ENCODE peak calls at places on chromosomes 6 and 20, in eight cellular contexts. R, I, A, Y, V, E, N and G are unnamed samples.

GRCh38 chr6:32252326-32253009 is 28.6 kb upstream of the NOTCH4 start:
- DNase-seq in V (no peak), N (no peak), E (no peak), A (no peak), Y (no peak), I (no peak), R (no peak), G (no peak)

GRCh38 chr20:50022676-50023075 is 39.9 kb downstream of the SNAI1 start:
- DNase-seq in I (no peak), E (no peak), A (no peak), Y (no peak), R (no peak), N (no peak), V (no peak), G (no peak)

GRCh38 chr6:5294392-5295211 is 33.3 kb downstream of the FARS2 start:
- DNase-seq in V (no peak), N (no peak), E (no peak), A (no peak), R (no peak), I (no peak), Y (no peak), G (no peak)

GRCh38 chr6:32079566-32080290 is 29.4 kb downstream of the TNXB start:
- DNase-seq in V (peak), E (no peak), Y (no peak), N (no peak), I (no peak), A (no peak), R (no peak), G (peak)

GRCh38 chr20:49675368-49676151 is 38.1 kb downstream of the B4GALT5 start:
- DNase-seq in E (no peak), A (peak), V (peak), I (peak), Y (no peak), N (no peak), R (no peak), G (no peak)

GRCh38 chr20:1934578-1935573 is 39.7 kb downstream of the SIRPA start:
- DNase-seq in R (peak), A (peak), V (no peak), Y (no peak), E (no peak), I (peak), N (no peak), G (peak)

GRCh38 chr6:27178001-27178730 is 69.3 kb upstream of the PRSS16 start:
- DNase-seq in R (peak), I (peak), E (peak), Y (peak), N (peak), A (peak), V (peak), G (no peak)

GRCh38 chr20:46619445-46619844 is 31.8 kb downstream of the SLC13A3 start:
- DNase-seq in N (no peak), Y (no peak), V (no peak), R (no peak), I (no peak), E (no peak), A (no peak), G (no peak)

GRCh38 chr6:11700118-11700718 is 78.4 kb downstream of the ADTRP start:
- DNase-seq in N (no peak), Y (peak), V (peak), A (peak), E (peak), I (peak), R (peak), G (no peak)

GRCh38 chr20:50237349-50237748 is 46.7 kb downstream of the CEBPB start:
- DNase-seq in A (no peak), E (no peak), Y (no peak), R (no peak), V (peak), N (no peak), I (no peak), G (peak)

GRCh38 chr20:870758-871157 is 37.2 kb downstream of the FAM110A start:
- DNase-seq in I (no peak), N (no peak), V (no peak), R (no peak), E (no peak), Y (no peak), A (no peak), G (no peak)

GRCh38 chr6:36642913-36643817 is 35.3 kb upstream of the CDKN1A start:
- DNase-seq in V (peak), N (no peak), R (peak), Y (no peak), A (peak), I (peak), E (no peak), G (peak)

GRCh38 chr20:47286681-47287080 is 69.8 kb downstream of the ZMYND8 start:
- DNase-seq in E (no peak), V (no peak), I (no peak), Y (no peak), A (no peak), N (no peak), R (no peak), G (no peak)

GRCh38 chr6:38163186-38164130 is 343.9 kb downstream of the ZFAND3 start:
- DNase-seq in I (no peak), N (no peak), R (no peak), A (no peak), V (no peak), E (no peak), Y (no peak), G (no peak)

GRCh38 chr20:53935353-53936084 is 134.9 kb downstream of the BCAS1 start:
- DNase-seq in I (no peak), E (peak), N (no peak), V (no peak), A (no peak), Y (no peak), R (no peak), G (no peak)

GRCh38 chr6:156884306-156884705 is 107.1 kb downstream of the ARID1B start:
- DNase-seq in Y (no peak), R (no peak), E (no peak), I (no peak), N (no peak), A (no peak), V (no peak), G (no peak)

GRCh38 chr6:156883497-156884252 is 106.5 kb downstream of the ARID1B start:
- DNase-seq in R (peak), A (peak), N (no peak), Y (no peak), I (no peak), E (peak), V (no peak), G (no peak)

GRCh38 chr6:156887623-156888269 is 110.6 kb downstream of the ARID1B start:
- DNase-seq in A (no peak), N (no peak), E (no peak), Y (no peak), V (no peak), R (no peak), I (no peak), G (no peak)

GRCh38 chr6:156886409-156886808 is 109.2 kb downstream of the ARID1B start:
- DNase-seq in N (no peak), R (no peak), A (no peak), Y (no peak), E (no peak), V (no peak), I (no peak), G (no peak)

GRCh38 chr6:156885562-156885961 is 108.4 kb downstream of the ARID1B start:
- DNase-seq in A (no peak), N (no peak), Y (no peak), V (no peak), R (no peak), E (no peak), I (no peak), G (no peak)
- H2AFZ ChIP-seq in A (no peak), N (no peak), Y (no peak), V (no peak), R (no peak), E (no peak), I (no peak), G (no peak)

GRCh38 chr6:44247338-44248302 is 719 bp downstream of the HSP90AB1 start:
- DNase-seq in I (no peak), E (peak), A (peak), N (no peak), V (peak), Y (peak), R (peak), G (peak)
- TF ChIP-seq CTCF in I (no peak), E (no peak), A (no peak), N (no peak), V (no peak), Y (no peak), R (no peak), G (no peak)

DNA sequence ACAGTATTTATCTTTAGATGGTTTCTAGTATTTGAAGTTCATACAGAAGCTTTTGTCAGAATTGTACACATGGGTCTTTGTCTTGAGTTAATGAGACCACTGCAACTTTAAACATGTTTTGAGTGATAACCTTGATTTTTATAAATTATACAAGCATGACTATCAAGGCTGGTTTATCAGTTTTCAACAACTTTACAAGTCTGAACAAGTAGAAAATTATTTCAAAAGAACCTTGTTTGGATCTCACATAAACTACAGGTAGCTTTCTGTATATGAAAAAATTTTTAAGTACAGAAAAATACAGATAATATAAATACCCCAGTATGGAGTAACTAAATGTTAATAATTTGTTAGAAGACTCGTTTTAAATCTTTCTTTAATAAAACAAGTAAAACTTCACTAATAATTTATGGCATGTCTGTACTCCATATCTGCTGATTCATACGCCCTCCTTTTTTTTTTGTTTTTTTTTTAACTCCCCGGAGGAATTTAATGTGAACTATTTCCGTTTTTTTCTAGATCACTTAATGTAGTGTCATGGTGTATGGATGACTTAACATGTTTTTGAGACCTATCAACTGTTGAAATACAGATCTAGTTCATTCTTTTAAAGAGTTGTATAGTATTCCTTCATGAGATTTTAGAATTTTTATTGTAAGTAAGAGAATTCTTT is 18.3 kb downstream of the VAPB start:
- DNase-seq in V (peak), E (no peak), A (no peak), I (peak), N (no peak), R (peak), Y (no peak), G (peak)
- H3K27ac ChIP-seq in V (peak), E (peak), A (peak), I (peak), N (peak), R (no peak), Y (no peak), G (peak)

DNA sequence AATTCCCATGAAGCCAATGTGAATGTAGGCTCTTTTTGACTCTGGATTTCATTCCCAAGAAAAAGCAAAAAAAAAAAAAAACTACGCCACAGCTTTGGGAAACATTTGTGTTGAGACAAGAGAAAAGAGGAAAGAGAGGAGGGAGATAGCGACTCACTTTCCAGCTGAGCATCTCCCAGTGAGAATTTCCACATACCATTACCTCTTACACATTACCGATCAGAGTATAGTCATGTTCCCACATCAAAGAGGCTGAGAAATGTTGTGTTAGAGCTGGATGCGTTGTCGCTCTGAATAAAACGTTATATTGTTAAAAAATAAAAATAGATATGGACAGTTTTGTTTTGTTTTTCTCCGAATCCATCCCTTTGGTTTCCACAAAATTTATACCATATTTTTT is 1019.3 kb upstream of the ADGRB3 start:
- DNase-seq in R (peak), Y (no peak), N (no peak), I (peak), V (peak), E (no peak), A (no peak), G (no peak)
- H2AFZ ChIP-seq in R (no peak), Y (no peak), N (no peak), I (no peak), V (no peak), E (no peak), A (no peak), G (no peak)

GRCh38 chr6:157893238-157893637 is 70.2 kb downstream of the SNX9 start:
- DNase-seq in N (no peak), A (no peak), E (no peak), V (no peak), R (no peak), I (no peak), Y (no peak), G (no peak)

GRCh38 chr6:157898640-157899039 is 75.6 kb downstream of the SNX9 start:
- DNase-seq in V (no peak), Y (no peak), A (no peak), N (no peak), R (no peak), I (no peak), E (no peak), G (no peak)

GRCh38 chr6:157896931-157897330 is 73.9 kb downstream of the SNX9 start:
- DNase-seq in Y (no peak), A (no peak), V (no peak), I (no peak), E (no peak), N (no peak), R (no peak), G (no peak)

GRCh38 chr6:157895585-157895984 is 72.5 kb downstream of the SNX9 start:
- DNase-seq in N (no peak), R (no peak), E (no peak), Y (no peak), V (no peak), A (no peak), I (no peak), G (no peak)

GRCh38 chr6:157898169-157898568 is 75.1 kb downstream of the SNX9 start:
- DNase-seq in E (no peak), I (no peak), A (no peak), Y (peak), V (no peak), R (no peak), N (no peak), G (no peak)
- TF ChIP-seq CTCF in E (peak), I (no peak), A (no peak), Y (peak), V (peak), R (no peak), N (peak), G (peak)

DNA sequence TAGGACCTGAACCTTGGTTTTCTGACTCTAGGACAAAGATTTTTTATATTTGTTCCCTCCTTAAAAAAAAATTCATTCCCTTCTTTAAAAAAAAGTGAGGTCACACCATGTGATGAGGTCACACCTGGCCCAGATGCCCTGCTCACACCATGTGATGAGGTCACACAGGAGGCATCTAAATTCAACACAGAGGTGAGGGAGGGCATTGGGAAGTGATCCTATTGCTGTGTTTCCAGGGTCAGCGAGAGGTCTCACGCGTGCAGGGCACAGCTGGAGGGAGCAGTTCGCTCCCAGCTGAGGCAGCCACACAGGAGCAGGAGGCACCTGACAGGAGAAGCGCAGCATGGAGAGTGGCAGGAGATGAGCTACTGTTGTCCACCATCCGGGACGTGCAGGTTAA is 92.5 kb downstream of the SLC22A23 start:
- DNase-seq in Y (no peak), I (no peak), E (no peak), N (no peak), A (no peak), R (no peak), V (no peak), G (no peak)
- H3K27ac ChIP-seq in Y (no peak), I (no peak), E (no peak), N (no peak), A (no peak), R (no peak), V (no peak), G (no peak)

DNA sequence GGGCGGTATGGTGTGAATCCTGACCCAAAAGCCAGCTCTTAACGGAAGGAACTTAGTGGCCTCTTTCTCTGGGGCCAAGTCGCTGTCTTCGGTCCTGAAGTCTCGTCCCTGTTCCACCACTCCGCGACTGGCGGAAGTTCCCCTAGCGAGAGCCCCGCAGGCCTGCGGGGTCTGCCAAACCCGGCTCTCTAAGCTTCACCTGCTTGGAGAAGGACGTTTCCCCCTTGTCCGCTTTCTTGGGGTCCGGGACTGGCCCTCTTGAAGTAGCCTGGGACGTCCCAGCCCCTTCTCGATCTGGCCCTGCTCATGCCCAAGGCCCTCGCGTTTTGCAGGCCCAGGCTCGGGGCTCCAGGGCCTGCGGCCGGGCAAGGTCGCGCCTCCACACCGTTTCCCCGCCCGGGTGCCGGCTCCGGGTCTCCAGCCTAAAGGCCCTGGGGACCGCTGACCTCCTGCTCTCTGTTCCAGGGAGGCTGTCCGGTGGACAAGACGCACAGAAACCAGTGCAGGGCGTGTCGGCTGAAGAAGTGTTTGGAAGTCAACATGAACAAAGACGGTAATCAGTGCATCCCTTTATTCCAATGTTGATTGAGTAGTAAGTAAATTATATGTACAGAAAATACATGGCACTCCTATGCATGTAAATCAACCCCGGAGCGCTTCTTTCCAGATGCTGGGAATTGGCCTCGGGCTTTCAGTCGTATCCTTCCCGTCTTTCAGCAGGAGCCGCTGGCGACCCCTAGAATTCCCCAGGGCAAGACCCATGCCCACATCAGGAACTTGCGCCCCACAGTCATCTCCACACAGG is 8.8 kb downstream of the NR2E1 start:
- DNase-seq in A (peak), E (peak), I (peak), V (no peak), N (peak), Y (peak), R (peak), G (peak)
- H2AFZ ChIP-seq in A (no peak), E (no peak), I (no peak), V (no peak), N (no peak), Y (no peak), R (no peak), G (no peak)

GRCh38 chr20:57332105-57333089 is 2.8 kb downstream of the SPO11 start:
- DNase-seq in Y (no peak), I (no peak), A (peak), E (peak), N (no peak), V (peak), R (no peak), G (no peak)
- TF ChIP-seq CTCF in Y (peak), I (peak), A (peak), E (peak), N (peak), V (peak), R (no peak), G (no peak)

DNA sequence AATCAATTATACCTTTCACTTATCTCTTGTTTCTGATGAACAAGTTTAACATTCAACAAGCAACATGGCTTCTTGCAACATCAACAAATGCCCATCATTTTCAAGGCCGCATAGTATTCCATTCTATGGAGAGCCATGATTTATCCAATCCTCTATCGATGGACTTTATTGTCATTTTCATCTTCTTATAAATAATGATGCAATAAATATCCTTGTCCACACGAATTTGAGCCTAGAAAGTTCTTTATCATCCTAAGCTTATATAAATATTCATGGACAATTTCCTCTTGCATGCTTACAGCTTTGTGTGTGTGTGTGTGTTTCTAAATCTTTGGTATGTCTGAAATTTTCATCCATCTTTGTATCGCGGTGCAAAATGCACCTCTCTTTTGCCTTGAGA is 29.1 kb downstream of the TOX2 start:
- DNase-seq in R (no peak), Y (no peak), N (no peak), V (no peak), I (no peak), E (no peak), A (no peak), G (no peak)
- H3K27ac ChIP-seq in R (no peak), Y (no peak), N (no peak), V (no peak), I (no peak), E (no peak), A (no peak), G (no peak)